ENCODE peak calls at places on chromosomes 1 and 21, in eight cellular contexts. R, V, G, F, Z, H, I and D are unnamed samples.

GRCh38 chr1:235375919-235376600 is 8.8 kb downstream of the TBCE start:
- DNase-seq in F (no peak), V (no peak), H (no peak), R (no peak), Z (no peak), G (no peak), I (no peak), D (no peak)

GRCh38 chr1:200453544-200453905 is 43.7 kb upstream of the ZNF281 start:
- DNase-seq in G (no peak), V (no peak), F (no peak), I (no peak), R (no peak), Z (no peak), H (no peak), D (no peak)

GRCh38 chr1:30444850-30445249 is 278.5 kb downstream of the MATN1 start:
- DNase-seq in I (no peak), H (no peak), R (no peak), F (no peak), V (no peak), G (peak; percentile 13), Z (peak; percentile 14), D (no peak)

GRCh38 chr1:99659755-99660210 is 13.9 kb downstream of the PALMD start:
- DNase-seq in Z (no peak), H (no peak), G (no peak), V (peak; percentile 14), I (no peak), R (peak; percentile 68), F (no peak), D (no peak)

GRCh38 chr21:42379425-42380215 is 13.3 kb upstream of the TFF1 start:
- DNase-seq in F (no peak), V (no peak), Z (no peak), H (no peak), I (no peak), R (no peak), G (no peak), D (no peak)

GRCh38 chr1:49226758-49227157 is 450.1 kb upstream of the BEND5 start:
- DNase-seq in H (no peak), V (no peak), R (no peak), Z (no peak), I (no peak), F (no peak), G (no peak), D (no peak)

GRCh38 chr1:201624741-201625646 is 86.1 kb downstream of the NAV1 start:
- DNase-seq in V (no peak), Z (no peak), R (peak; percentile 94), I (peak; percentile 42), F (no peak), H (no peak), G (no peak), D (no peak)

GRCh38 chr21:26962516-26963305 is 4.2 kb downstream of the ADAMTS5 start:
- DNase-seq in Z (no peak), V (no peak), H (no peak), G (no peak), I (no peak), F (no peak), R (peak; percentile 63), D (no peak)

GRCh38 chr1:165355977-165356811 is at the start of gene LMX1A:
- DNase-seq in G (no peak), V (peak; percentile 39), I (no peak), H (no peak), R (peak; percentile 35), F (peak; percentile 32), Z (peak; percentile 84), D (peak; percentile 37)

GRCh38 chr21:36381841-36382589 is 3.2 kb upstream of the CHAF1B start:
- DNase-seq in Z (no peak), H (no peak), R (peak; percentile 56), G (no peak), V (no peak), I (no peak), F (no peak), D (no peak)

GRCh38 chr1:94319319-94320180 is 82.2 kb upstream of the ARHGAP29 start:
- DNase-seq in V (no peak), F (no peak), R (no peak), G (no peak), Z (no peak), H (no peak), I (no peak), D (no peak)

GRCh38 chr1:22969224-22969829 is 3.3 kb downstream of the LACTBL1 start:
- DNase-seq in R (peak; percentile 47), H (no peak), F (no peak), G (no peak), Z (peak; percentile 2), I (no peak), V (peak; percentile 67), D (no peak)

GRCh38 chr1:43885311-43885801 is 48.2 kb upstream of the ARTN start:
- DNase-seq in Z (peak; percentile 85), G (no peak), F (no peak), V (peak; percentile 13), R (no peak), H (no peak), I (no peak), D (no peak)

GRCh38 chr1:22826630-22827580 is 116.3 kb downstream of the EPHB2 start:
- DNase-seq in H (peak; percentile 59), R (peak; percentile 32), V (peak; percentile 75), F (no peak), G (peak; percentile 62), Z (peak; percentile 71), I (no peak), D (no peak)

GRCh38 chr1:37108596-37109188 is 74.4 kb upstream of the GRIK3 start:
- DNase-seq in V (no peak), R (no peak), H (no peak), I (no peak), Z (no peak), F (no peak), G (no peak), D (no peak)

GRCh38 chr1:84146375-84147032 is 2.4 kb downstream of the PRKACB start:
- DNase-seq in V (no peak), G (no peak), Z (no peak), H (no peak), I (no peak), R (peak; percentile 63), F (no peak), D (no peak)

DNA sequence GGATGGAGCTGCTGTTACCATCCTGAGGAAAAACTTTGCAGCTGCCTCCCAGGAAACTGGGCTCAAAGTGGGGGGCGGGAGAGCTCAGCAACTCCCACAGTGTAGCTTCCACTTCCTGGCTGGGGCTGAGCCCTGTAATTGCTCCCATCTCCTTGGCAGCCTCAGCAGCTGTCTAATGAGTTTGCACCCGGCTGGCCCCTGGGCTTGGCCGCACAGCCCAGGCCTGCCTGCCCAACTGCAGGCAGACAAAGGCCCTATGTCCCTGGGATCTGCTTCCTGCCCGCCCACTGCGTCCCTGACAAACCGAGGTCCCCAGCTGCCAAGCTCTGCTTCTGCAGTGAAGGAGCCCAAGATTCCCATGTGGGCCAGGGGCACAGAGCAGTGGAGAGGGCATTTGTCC is 30.1 kb downstream of the EDN2 start:
- DNase-seq in V (no peak), G (no peak), H (no peak), R (peak; percentile 41), I (no peak), F (peak; percentile 44), Z (no peak), D (no peak)
- H3K27ac ChIP-seq in V (no peak overlapping the region), G (no peak overlapping the region), H (no peak overlapping the region), R (no peak overlapping the region), I (no peak overlapping the region), F (no peak overlapping the region), Z (no peak overlapping the region), D (no peak overlapping the region)

GRCh38 chr1:19178734-19179398 is 31.2 kb downstream of the UBR4 start:
- DNase-seq in F (no peak), H (no peak), V (no peak), R (no peak), I (no peak), Z (no peak), G (no peak), D (no peak)

GRCh38 chr1:19182223-19182622 is 27.8 kb downstream of the UBR4 start:
- DNase-seq in R (no peak), V (no peak), G (no peak), F (no peak), Z (no peak), I (no peak), H (no peak), D (no peak)

GRCh38 chr1:19177811-19178210 is 32.3 kb downstream of the UBR4 start:
- DNase-seq in G (no peak), Z (no peak), F (no peak), V (no peak), R (no peak), I (no peak), H (no peak), D (no peak)

GRCh38 chr1:19179597-19180271 is 30.3 kb downstream of the UBR4 start:
- DNase-seq in Z (no peak), I (no peak), H (no peak), R (peak; percentile 55), V (peak; percentile 28), G (no peak), F (no peak), D (no peak)
- H3K27ac ChIP-seq in Z (no peak overlapping the region), I (no peak overlapping the region), H (no peak overlapping the region), R (no peak overlapping the region), V (no peak overlapping the region), G (no peak overlapping the region), F (no peak overlapping the region), D (no peak overlapping the region)

DNA sequence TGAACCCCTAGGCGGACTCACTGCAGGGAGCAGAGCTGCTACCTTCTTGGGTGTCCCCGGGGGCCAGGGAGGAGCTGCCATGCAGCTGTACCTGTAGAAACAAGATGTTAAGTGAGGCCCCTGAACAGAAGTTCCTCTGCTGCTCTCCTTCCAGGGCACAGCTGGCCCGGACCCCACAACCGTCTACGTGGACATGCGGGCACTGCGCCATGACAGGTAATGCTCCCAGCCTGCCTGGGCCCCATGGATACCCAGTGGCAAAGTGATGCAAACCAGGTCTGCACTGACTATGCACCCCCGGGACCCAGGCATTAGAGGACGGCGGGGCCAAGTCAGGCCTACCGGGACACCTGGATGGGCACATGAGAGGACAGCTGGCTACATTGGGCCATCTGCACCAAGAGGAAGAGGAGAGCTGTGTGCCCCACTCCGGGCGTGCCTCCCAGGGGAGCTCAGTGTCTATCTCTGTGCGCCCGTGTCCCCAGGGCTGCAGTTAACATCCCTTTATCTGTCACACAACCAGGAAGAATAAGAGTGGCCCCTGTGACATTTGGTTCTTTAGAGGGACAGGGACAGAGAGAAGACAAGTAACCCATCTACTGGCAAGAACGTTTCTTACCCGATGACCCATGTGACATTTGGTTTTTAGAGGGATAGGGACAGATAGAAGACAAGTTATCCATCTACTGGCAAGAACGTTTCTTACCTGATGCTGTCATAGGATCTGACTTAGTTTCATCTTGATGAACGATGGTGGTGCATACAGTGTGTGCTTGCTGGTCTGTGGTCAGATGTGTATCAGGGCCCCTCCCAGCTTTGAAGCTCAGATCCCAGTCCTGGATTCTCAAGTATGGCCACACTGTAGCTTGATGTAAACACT is 44.1 kb downstream of the S100B start:
- DNase-seq in R (no peak), F (no peak), Z (no peak), V (no peak), H (no peak), G (peak; percentile 57), I (no peak), D (no peak)
- H3K27ac ChIP-seq in R (no peak overlapping the region), F (no peak overlapping the region), Z (no peak overlapping the region), V (no peak overlapping the region), H (peak overlapping the region; percentile 54), G (no peak overlapping the region), I (no peak overlapping the region), D (no peak overlapping the region)

DNA sequence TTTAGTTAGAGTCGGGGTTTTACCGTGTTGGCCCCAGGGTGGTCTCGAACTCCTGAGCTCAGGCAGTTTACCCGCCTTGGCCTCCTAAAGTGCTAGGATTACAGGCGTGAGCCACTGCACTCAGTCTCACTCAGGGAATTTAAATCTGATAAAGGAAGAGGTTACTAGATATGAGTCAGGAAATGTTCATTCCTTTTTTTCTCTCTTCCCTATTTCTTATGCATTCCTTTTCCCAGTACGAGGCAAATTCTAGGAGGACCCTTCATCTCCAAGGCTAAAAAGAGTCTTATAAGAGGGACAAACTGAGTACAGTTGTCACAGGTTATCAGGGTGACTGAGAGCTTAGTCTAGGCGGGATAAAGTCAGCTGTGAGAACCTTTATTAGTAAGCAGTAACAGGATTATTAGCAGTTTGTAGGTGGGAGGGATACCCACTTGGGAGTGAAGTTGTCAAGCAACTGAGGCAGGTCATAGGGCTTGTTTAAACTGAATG is 9.1 kb downstream of the MACF1 start:
- DNase-seq in Z (no peak), V (no peak), F (no peak), R (peak; percentile 72), I (no peak), G (no peak), H (no peak), D (no peak)
- H3K27ac ChIP-seq in Z (peak overlapping the region; percentile 15), V (peak overlapping the region; percentile 59), F (no peak overlapping the region), R (peak overlapping the region; percentile 55), I (peak overlapping the region; percentile 64), G (peak overlapping the region; percentile 80), H (peak overlapping the region; percentile 1), D (peak overlapping the region; percentile 72)